ENCODE peak calls at places on chromosomes 7 and 10, in six cellular contexts. One of them, this sample, is unnamed. For H3K4me1, the result is how much of the 10 kb centered on the place peaks cover.

GRCh38 chr7:146146866-146147265 is 30.3 kb downstream of the CNTNAP2 start:
- DNase-seq in HCT116: no peak
- DNase-seq in esophagus muscularis mucosa: no peak
- DNase-seq in body of pancreas: no peak
- DNase-seq in A549: no peak
- DNase-seq in stomach: no peak
- DNase-seq in this sample: no peak

GRCh38 chr7:40299097-40299496 is 164.3 kb downstream of the SUGCT start:
- DNase-seq in A549: no peak
- DNase-seq in HCT116: no peak
- DNase-seq in stomach: no peak
- DNase-seq in body of pancreas: no peak
- DNase-seq in esophagus muscularis mucosa: no peak
- DNase-seq in this sample: no peak

GRCh38 chr7:70695804-70696104 is 436.2 kb upstream of the GALNT17 start:
- DNase-seq in A549: no peak
- DNase-seq in HCT116: no peak
- DNase-seq in body of pancreas: no peak
- DNase-seq in esophagus muscularis mucosa: no peak
- DNase-seq in stomach: no peak
- DNase-seq in this sample: no peak

GRCh38 chr10:69360485-69361302 is 56.0 kb downstream of the TACR2 start:
- DNase-seq in stomach: peak
- DNase-seq in HCT116: no peak
- DNase-seq in esophagus muscularis mucosa: no peak
- DNase-seq in body of pancreas: peak
- DNase-seq in A549: peak
- DNase-seq in this sample: peak

GRCh38 chr10:72563327-72563932 is 62.4 kb downstream of the MICU1 start:
- DNase-seq in esophagus muscularis mucosa: no peak
- DNase-seq in A549: no peak
- DNase-seq in body of pancreas: no peak
- DNase-seq in stomach: no peak
- DNase-seq in HCT116: no peak
- DNase-seq in this sample: no peak

GRCh38 chr7:152521420-152522337 is 85.9 kb upstream of the KMT2C start:
- DNase-seq in esophagus muscularis mucosa: no peak
- DNase-seq in HCT116: no peak
- DNase-seq in A549: peak
- DNase-seq in stomach: peak
- DNase-seq in body of pancreas: peak
- DNase-seq in this sample: no peak

GRCh38 chr10:78263521-78263988 is 229.9 kb downstream of the RPS24 start:
- DNase-seq in esophagus muscularis mucosa: no peak
- DNase-seq in stomach: no peak
- DNase-seq in A549: peak
- DNase-seq in body of pancreas: no peak
- DNase-seq in HCT116: no peak
- DNase-seq in this sample: no peak

GRCh38 chr7:76047811-76048667 is at the start of the genes MDH2 and STYXL1:
- DNase-seq in A549: peak
- DNase-seq in esophagus muscularis mucosa: peak
- DNase-seq in body of pancreas: peak
- DNase-seq in HCT116: peak
- DNase-seq in stomach: peak
- DNase-seq in this sample: peak

GRCh38 chr7:29091722-29092121 is 54.6 kb downstream of the CPVL start:
- DNase-seq in HCT116: no peak
- DNase-seq in body of pancreas: no peak
- DNase-seq in stomach: no peak
- DNase-seq in A549: no peak
- DNase-seq in esophagus muscularis mucosa: no peak
- DNase-seq in this sample: no peak

GRCh38 chr7:55178863-55179773 is 160.3 kb downstream of the EGFR start:
- DNase-seq in HCT116: no peak
- DNase-seq in A549: no peak
- DNase-seq in body of pancreas: no peak
- DNase-seq in stomach: no peak
- DNase-seq in esophagus muscularis mucosa: no peak
- DNase-seq in this sample: no peak

GRCh38 chr10:75083972-75084833 is 27.3 kb upstream of the SAMD8 start:
- DNase-seq in HCT116: no peak
- DNase-seq in stomach: no peak
- DNase-seq in esophagus muscularis mucosa: no peak
- DNase-seq in A549: no peak
- DNase-seq in body of pancreas: no peak
- DNase-seq in this sample: no peak

GRCh38 chr7:74164985-74165456 is 9.1 kb upstream of the EIF4H start:
- DNase-seq in body of pancreas: peak
- DNase-seq in esophagus muscularis mucosa: no peak
- DNase-seq in A549: peak
- DNase-seq in HCT116: no peak
- DNase-seq in stomach: no peak
- DNase-seq in this sample: no peak

GRCh38 chr10:22958338-22958737 is 30.5 kb downstream of the ARMC3 start:
- DNase-seq in esophagus muscularis mucosa: no peak
- DNase-seq in stomach: no peak
- DNase-seq in A549: no peak
- DNase-seq in body of pancreas: no peak
- DNase-seq in HCT116: no peak
- DNase-seq in this sample: no peak

GRCh38 chr7:158495256-158495655 is 92.4 kb downstream of the PTPRN2 start:
- DNase-seq in esophagus muscularis mucosa: no peak
- DNase-seq in HCT116: no peak
- DNase-seq in body of pancreas: no peak
- DNase-seq in stomach: no peak
- DNase-seq in A549: no peak
- DNase-seq in this sample: no peak

DNA sequence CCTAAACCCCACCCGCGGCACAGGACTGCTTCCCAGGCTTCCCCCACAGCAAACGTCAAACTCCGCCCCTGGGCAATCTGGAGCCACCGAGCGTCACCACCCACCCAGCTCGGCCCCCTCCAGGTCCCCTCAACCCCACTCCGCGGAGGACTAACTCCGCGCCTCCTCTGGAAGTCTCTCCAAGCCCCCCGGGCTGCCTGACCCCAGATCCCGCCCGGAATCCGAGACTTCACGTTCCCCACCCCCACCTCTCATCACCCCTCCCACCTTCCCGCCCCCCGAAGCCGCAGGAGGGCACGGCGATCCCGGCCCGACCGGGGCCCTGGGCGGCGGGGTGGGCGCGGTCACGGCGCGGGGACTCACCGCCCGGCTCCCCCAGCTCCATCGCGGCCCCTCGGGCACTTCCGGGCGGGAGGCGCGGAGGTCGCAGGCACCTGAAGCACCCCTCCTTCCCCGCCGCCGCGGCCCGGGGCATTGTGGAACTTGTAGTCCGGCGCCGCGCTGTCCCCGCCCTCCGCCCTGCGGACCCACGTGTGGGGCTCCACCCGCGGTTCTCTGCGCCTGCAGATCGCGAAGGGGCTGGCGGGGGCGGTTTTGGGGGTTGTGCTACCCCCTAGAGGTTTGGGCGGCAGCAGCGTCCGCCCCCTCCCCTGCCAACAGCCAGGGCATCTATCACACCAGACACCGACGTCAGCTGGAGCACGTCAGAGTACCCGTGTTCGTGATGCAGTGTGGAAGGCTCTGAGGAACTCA is at the start of gene TMUB1:
- DNase-seq in A549: peak
- DNase-seq in stomach: peak
- DNase-seq in HCT116: no peak
- DNase-seq in body of pancreas: peak
- DNase-seq in esophagus muscularis mucosa: no peak
- DNase-seq in this sample: peak
- TF ChIP-seq POLR2A in A549: peak
- TF ChIP-seq POLR2A in stomach: no peak
- TF ChIP-seq POLR2A in HCT116: no peak
- TF ChIP-seq POLR2A in body of pancreas: peak
- TF ChIP-seq POLR2A in esophagus muscularis mucosa: peak
- TF ChIP-seq POLR2A in this sample: peak

DNA sequence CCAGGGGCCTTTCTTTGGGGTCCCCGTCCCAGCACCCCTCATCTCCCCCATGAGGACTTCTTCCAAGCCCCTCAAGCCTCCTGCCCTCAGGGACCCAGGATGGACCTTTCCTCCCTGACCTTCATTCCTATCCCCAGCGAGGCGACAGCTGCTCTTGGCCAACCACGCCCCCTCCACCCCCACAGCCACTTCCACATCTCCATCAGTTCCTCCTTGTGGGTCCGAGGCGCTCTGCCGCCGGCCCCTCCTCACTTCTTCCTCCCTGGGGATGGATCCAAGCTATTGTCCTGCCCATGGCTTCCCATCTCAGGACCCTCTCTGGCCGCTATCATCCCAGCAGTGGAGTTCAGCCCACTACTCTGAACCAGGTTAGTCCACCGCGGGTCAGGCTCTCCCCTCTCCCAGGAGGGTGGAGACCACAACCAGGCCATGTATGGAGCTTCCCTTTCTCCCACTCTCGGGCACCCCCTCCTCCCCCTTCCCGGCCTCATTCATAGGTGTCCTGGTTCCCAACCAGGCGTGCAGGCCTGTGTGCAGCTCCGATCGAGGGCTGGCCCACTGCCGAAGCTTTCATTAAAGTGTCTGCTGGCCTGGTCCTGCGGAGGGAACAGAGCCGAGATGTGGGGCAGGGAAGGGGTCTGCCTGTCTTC is 1.7 kb upstream of the SH2B2 start:
- DNase-seq in A549: no peak
- DNase-seq in HCT116: no peak
- DNase-seq in body of pancreas: no peak
- DNase-seq in stomach: peak
- DNase-seq in esophagus muscularis mucosa: no peak
- DNase-seq in this sample: no peak
- H3K27ac ChIP-seq in A549: no peak
- H3K27ac ChIP-seq in HCT116: no peak
- H3K27ac ChIP-seq in body of pancreas: peak
- H3K27ac ChIP-seq in stomach: peak
- H3K27ac ChIP-seq in esophagus muscularis mucosa: peak
- H3K27ac ChIP-seq in this sample: peak

DNA sequence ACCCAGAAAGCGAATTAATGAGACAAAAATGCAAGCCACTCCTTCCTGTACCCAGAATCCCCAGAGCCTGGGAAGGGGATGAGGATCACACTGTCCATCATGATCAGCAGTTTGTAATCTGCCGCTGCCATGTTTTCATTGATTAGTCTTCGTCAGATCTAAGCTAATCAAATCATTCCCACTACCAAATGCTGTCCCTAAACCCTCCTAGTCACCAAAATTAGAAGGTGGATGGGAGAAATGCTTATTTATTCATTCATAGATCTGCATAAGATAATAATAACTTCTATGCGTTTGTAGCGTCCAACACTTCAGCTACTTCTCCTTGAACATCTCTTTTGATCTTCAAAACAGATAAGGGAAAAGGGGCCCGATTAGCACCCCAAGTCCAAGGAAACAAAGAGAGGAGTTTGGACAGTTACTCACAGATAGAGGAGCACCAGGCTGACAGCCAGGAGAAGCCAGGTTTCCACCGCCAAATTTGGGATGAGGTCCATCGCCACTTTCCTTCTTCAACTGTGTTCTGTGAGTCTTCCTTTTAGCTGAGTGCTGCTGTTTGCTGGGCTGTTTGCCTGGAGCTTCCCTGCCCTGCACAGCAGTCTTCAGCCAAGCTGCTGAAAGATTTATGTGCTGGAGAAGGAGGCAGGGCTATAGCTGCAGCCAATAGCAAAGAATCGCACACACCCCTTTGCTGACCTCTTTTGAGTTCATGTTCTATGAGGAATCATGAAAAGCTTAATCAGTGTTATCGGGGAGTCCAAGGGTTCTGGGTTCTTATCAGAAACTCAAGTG is at the start of gene CYP3A5:
- DNase-seq in stomach: peak
- DNase-seq in body of pancreas: peak
- DNase-seq in A549: peak
- DNase-seq in esophagus muscularis mucosa: no peak
- DNase-seq in HCT116: peak
- DNase-seq in this sample: peak
- H3K4me1 ChIP-seq in stomach: under half
- H3K4me1 ChIP-seq in body of pancreas: under half
- H3K4me1 ChIP-seq in A549: under half
- H3K4me1 ChIP-seq in esophagus muscularis mucosa: under half
- H3K4me1 ChIP-seq in HCT116: under half
- H3K4me1 ChIP-seq in this sample: under half

DNA sequence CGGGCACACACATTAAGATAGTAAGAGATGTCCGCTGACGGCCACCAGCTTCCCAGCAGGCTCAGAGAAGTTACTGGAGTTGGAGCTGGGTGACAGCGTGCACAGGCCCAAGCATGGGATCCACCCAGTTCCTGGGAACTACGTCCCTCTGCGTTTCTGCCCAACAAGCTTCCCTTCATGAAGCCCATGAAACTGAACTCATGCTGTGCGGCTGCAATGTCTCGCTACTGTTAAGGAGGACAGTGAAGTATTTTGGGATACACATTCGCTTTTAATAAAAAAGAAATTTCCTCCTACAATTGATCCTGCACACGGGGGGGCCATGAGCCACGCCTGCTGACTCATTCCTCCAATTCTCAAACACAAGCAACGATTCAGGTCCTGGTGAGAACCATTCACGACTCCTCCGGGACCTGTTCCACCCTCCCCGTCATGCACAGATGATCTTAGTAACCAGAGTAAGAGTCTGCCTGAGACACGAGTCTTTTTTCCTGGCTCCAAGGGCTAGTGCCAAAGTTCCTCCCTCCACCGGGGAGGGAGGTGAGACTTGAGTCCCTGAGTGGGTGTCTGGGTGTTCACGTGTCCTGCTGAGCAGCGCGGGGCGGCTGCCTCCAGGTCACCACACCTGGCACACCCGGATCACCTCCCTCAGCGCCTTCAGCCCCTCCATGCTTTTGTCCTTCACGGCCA is 2.6 kb downstream of the PSMG3 start:
- DNase-seq in stomach: peak
- DNase-seq in HCT116: peak
- DNase-seq in body of pancreas: no peak
- DNase-seq in A549: peak
- DNase-seq in esophagus muscularis mucosa: no peak
- DNase-seq in this sample: peak
- TF ChIP-seq POLR2A in stomach: no peak
- TF ChIP-seq POLR2A in HCT116: no peak
- TF ChIP-seq POLR2A in body of pancreas: no peak
- TF ChIP-seq POLR2A in A549: no peak
- TF ChIP-seq POLR2A in esophagus muscularis mucosa: no peak
- TF ChIP-seq POLR2A in this sample: no peak